ENCODE peak calls at places on chromosomes 16 and 17, in five cellular contexts. V is A549, H is IMR-90, U is GM12878, T is K562. B is an unnamed sample.

GRCh38 chr17:77892469-77893143 is 65.9 kb upstream of the TNRC6C start:
- DNase-seq in V (no peak), H (no peak), U (no peak), T (peak), B (peak)

GRCh38 chr17:82369211-82369610 is 2.4 kb upstream of the UTS2R start:
- DNase-seq in V (no peak), H (no peak), U (no peak), T (no peak), B (no peak)

GRCh38 chr16:47778106-47778803 is 317.1 kb downstream of the PHKB start:
- DNase-seq in V (no peak), H (no peak), U (no peak), T (no peak), B (no peak)

GRCh38 chr17:61366715-61367413 is 32.8 kb upstream of the TBX2 start:
- DNase-seq in V (no peak), H (no peak), U (no peak), T (no peak), B (no peak)

GRCh38 chr16:51289336-51289735 is 138.3 kb upstream of the SALL1 start:
- DNase-seq in V (no peak), H (no peak), U (no peak), T (no peak), B (no peak)

GRCh38 chr17:11278984-11279270 is 37.9 kb downstream of the SHISA6 start:
- DNase-seq in V (no peak), H (no peak), U (no peak), T (no peak), B (no peak)

GRCh38 chr17:2366747-2367494 is 29.6 kb downstream of the SGSM2 start:
- DNase-seq in V (peak), H (no peak), U (no peak), T (peak), B (no peak)

GRCh38 chr17:82661717-82662683 is 13.8 kb upstream of the WDR45B start:
- DNase-seq in V (no peak), H (no peak), U (no peak), T (no peak), B (no peak)

GRCh38 chr17:79849953-79850352 is 10.7 kb upstream of the CBX4 start:
- DNase-seq in V (no peak), H (no peak), U (no peak), T (no peak), B (no peak)

GRCh38 chr17:45222273-45222993 is 748 bp downstream of the FMNL1 start:
- DNase-seq in V (no peak), H (no peak), U (no peak), T (peak), B (peak)

GRCh38 chr17:12047977-12048376 is 27.3 kb downstream of the MAP2K4 start:
- DNase-seq in V (peak), H (no peak), U (no peak), T (peak), B (no peak)

GRCh38 chr17:76078859-76079576 is at the start of gene ZACN:
- DNase-seq in V (no peak), H (no peak), U (no peak), T (no peak), B (peak)

GRCh38 chr17:40501499-40501911 is at the start of gene TNS4:
- DNase-seq in V (peak), H (no peak), U (no peak), T (no peak), B (no peak)

GRCh38 chr17:59406808-59407381 is 75.4 kb downstream of the YPEL2 start:
- DNase-seq in V (peak), H (peak), U (no peak), T (no peak), B (peak)

GRCh38 chr16:48497932-48498760 is 111.8 kb downstream of the N4BP1 start:
- DNase-seq in V (no peak), H (no peak), U (no peak), T (no peak), B (no peak)

GRCh38 chr16:81445143-81445922 is 725 bp downstream of the CMIP start:
- DNase-seq in V (no peak), H (peak), U (no peak), T (peak), B (peak)

GRCh38 chr17:36714789-36715188 is 113.4 kb downstream of the MRM1 start:
- DNase-seq in V (no peak), H (no peak), U (no peak), T (no peak), B (no peak)

GRCh38 chr16:59305850-59306249 is 571.7 kb upstream of the GOT2 start:
- DNase-seq in V (peak), H (no peak), U (no peak), T (no peak), B (no peak)

GRCh38 chr16:72823961-72824490 is 223.9 kb downstream of the ZFHX3 start:
- DNase-seq in V (no peak), H (no peak), U (no peak), T (no peak), B (peak)

GRCh38 chr17:15966879-15967248 is 21.9 kb downstream of the ADORA2B start:
- DNase-seq in V (no peak), H (no peak), U (no peak), T (no peak), B (no peak)

GRCh38 chr17:82449136-82449882 is 1.2 kb downstream of the CYBC1 start:
- DNase-seq in V (no peak), H (no peak), U (peak), T (no peak), B (peak)

GRCh38 chr16:1729445-1729844 is 23.4 kb downstream of the MAPK8IP3 start:
- DNase-seq in V (no peak), H (no peak), U (no peak), T (no peak), B (no peak)

GRCh38 chr17:60080545-60080944 is 1.8 kb upstream of the HEATR6 start:
- DNase-seq in V (no peak), H (no peak), U (no peak), T (no peak), B (no peak)

GRCh38 chr16:85969159-85969558 is 70.2 kb downstream of the IRF8 start:
- DNase-seq in V (no peak), H (peak), U (no peak), T (no peak), B (no peak)

GRCh38 chr16:17227278-17227677 is 243.5 kb downstream of the XYLT1 start:
- DNase-seq in V (no peak), H (no peak), U (no peak), T (no peak), B (no peak)

GRCh38 chr17:79616801-79617200 is 6.0 kb upstream of the RBFOX3 start:
- DNase-seq in V (no peak), H (no peak), U (no peak), T (no peak), B (no peak)

GRCh38 chr17:20208717-20209116 is 199.6 kb downstream of the SPECC1 start:
- DNase-seq in V (no peak), H (no peak), U (no peak), T (no peak), B (no peak)

DNA sequence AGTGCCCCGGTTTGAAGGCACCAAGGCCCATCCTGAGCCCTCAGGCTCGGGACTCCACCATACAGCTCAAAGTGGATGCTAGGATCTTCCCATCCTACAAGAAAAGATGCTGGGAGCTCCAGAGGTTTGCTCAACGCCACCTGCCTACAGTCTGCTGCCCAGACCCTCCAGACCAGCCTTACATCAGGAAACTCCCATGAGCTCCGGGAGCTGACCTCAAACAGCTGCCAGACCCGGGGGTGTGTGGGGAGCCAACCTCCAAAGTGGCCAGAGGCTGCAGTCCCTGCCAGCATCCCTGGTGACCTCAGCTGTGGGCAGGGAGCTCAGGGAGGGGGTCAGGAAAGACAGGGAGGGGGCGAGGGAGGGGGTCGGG is 43.8 kb downstream of the C16orf82 start:
- DNase-seq in V (no peak), H (no peak), U (no peak), T (no peak), B (peak)
- TF ChIP-seq RCOR1 in V (no peak), H (no peak), U (no peak), T (no peak), B (no peak)

GRCh38 chr17:30375661-30376060 is 3.1 kb upstream of the CPD start:
- DNase-seq in V (no peak), H (peak), U (no peak), T (peak), B (no peak)
- TF ChIP-seq RCOR1 in V (no peak), H (no peak), U (no peak), T (peak), B (no peak)

GRCh38 chr17:32746280-32746679 is 130.6 kb downstream of the MYO1D start:
- DNase-seq in V (no peak), H (no peak), U (no peak), T (no peak), B (no peak)
- TF ChIP-seq RCOR1 in V (no peak), H (no peak), U (no peak), T (no peak), B (no peak)

GRCh38 chr16:9837481-9837880 is 344.7 kb downstream of the GRIN2A start:
- DNase-seq in V (no peak), H (no peak), U (no peak), T (no peak), B (no peak)

GRCh38 chr16:9840761-9841665 is 341.2 kb downstream of the GRIN2A start:
- DNase-seq in V (no peak), H (no peak), U (peak), T (no peak), B (no peak)

DNA sequence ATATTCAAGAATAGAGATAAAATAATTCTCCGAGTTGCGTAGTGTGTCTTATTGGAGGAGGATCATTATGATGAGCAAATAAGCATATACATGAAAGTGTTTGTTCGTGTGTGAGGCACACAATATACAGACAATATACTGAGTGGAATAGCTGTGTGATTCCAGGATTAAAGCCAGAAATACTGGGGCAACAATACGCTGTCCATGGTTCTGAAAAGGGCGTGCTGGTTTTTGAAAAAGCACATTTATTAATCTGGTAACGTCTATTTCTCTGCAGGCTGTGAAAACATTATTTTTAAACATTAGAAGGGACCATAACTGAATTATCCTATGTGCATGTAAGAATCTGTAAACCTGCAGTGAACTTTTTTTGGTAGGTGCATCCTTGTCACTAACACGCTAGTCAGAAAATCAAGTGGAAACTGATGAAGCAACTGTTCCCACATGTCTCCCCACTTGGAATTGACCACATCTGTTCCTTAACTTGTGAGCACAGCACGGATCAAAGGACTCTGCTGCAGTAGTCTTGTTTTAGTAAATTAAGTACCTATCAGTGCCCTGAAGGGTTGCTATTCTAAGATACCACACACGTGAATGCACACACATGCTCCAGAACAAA is 346.0 kb downstream of the GRIN2A start:
- DNase-seq in V (no peak), H (no peak), U (no peak), T (peak), B (no peak)
- TF ChIP-seq RCOR1 in V (no peak), H (no peak), U (no peak), T (no peak), B (no peak)

GRCh38 chr16:84406006-84406963 is 37.9 kb downstream of the ATP2C2 start:
- DNase-seq in V (no peak), H (no peak), U (no peak), T (no peak), B (peak)
- TF ChIP-seq RCOR1 in V (no peak), H (no peak), U (no peak), T (no peak), B (no peak)

GRCh38 chr17:49998836-49999511 is 4.0 kb upstream of the DLX3 start:
- DNase-seq in V (no peak), H (no peak), U (no peak), T (no peak), B (no peak)

GRCh38 chr17:49996495-49997255 is 1.7 kb upstream of the DLX3 start:
- DNase-seq in V (peak), H (peak), U (no peak), T (peak), B (peak)

GRCh38 chr17:49997256-49997735 is 2.3 kb upstream of the DLX3 start:
- DNase-seq in V (peak), H (no peak), U (no peak), T (no peak), B (no peak)

GRCh38 chr17:49996121-49996494 is 1.1 kb upstream of the DLX3 start:
- DNase-seq in V (no peak), H (no peak), U (no peak), T (no peak), B (no peak)

DNA sequence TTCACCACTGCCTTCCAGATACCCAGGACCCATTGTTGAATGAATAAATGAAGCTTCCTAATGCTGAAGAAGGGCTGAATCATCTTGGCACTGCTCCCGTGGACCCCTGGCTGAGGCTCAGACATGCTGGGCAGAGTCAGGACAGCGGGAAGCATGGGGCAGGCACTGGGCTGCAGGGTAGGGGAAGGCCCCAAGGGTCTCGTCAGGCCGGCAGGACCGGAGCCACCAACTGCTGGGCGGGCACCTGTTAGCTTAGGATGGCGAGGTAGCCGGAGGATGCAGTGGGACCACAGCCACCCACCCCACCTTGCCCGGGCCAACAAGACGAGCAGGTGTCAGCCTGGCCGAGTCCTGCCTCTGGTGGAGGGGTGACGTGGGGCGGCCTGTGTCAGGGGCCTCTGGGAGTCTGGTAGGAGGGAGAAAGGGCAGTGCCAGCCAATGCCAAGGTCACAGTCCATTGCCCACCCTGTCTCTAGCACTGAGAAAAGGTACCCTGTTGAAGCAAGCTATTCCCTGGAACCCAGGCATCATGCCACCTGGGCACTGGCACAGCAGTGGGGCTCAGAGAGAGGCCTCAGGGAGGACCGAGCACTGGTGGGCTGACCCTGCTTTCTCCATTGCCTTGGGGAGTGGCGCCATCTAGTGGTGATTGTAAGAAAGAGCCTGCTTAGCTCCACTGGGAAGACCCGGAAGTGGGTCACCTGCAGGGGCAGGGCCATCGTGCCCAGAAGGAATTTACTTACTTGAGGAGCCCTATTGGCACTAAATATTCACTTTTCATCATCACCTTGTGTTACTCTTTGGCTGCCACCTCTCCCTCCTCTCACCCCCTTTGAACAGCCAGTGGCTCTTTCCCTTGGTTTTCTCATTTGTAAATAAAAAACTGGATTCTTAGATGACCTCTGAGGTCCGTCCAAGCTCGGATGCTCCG is 3.0 kb upstream of the DLX3 start:
- DNase-seq in V (peak), H (peak), U (peak), T (peak), B (peak)
- TF ChIP-seq RCOR1 in V (no peak), H (no peak), U (no peak), T (peak), B (no peak)

DNA sequence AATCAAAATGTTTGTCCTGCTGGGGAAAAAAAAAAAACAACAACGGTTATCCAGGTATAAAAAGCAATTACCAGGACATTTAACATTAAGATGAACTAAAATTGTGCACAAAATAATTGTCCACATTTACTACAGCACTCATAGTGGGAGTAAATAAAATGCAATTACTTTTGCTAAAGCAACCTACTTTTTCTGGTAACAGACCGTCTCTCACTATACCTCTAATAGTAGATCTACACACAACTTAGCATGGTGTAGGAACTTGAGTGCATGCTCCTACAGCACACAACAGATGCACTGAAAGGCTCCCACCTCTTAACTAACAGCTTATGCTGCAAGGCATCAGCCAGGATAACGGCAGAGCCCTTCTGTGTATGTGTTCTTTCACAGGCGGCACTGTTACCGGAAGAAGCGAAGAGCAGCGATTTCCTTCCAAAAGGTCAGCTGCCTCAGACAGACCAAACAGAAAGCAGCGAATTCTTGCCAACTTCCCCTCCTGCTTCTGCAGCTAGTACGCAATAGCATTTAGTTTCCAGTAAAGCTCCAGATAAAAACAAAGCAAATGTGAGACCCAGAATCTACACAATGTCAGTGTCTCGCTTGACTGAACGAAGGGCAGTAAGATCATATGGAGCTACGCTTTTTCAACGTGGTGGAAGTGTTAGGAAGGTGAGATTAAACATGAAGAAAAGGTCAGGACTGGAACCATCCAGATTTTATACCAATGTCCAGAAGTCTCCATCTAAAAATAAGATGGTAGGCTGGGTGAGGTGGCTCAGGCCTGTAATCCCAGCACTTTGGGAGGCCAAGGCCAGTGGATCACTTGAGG is 27.6 kb downstream of the STAT5B start:
- DNase-seq in V (no peak), H (peak), U (peak), T (no peak), B (peak)
- TF ChIP-seq RCOR1 in V (no peak), H (no peak), U (no peak), T (no peak), B (no peak)

GRCh38 chr17:7717756-7718350 is 309 bp downstream of the DNAH2 start:
- DNase-seq in V (no peak), H (no peak), U (no peak), T (no peak), B (no peak)
- TF ChIP-seq RCOR1 in V (no peak), H (no peak), U (no peak), T (no peak), B (no peak)

GRCh38 chr17:81309859-81310839 is 15.0 kb upstream of the SLC38A10 start:
- DNase-seq in V (no peak), H (no peak), U (no peak), T (peak), B (peak)
- TF ChIP-seq RCOR1 in V (no peak), H (no peak), U (no peak), T (no peak), B (no peak)